ENCODE peak calls at places on chromosomes 13 and 19, in four cellular contexts. A is left lung, Q is stomach, C is cardiac muscle cell. R is an unnamed sample. For H3K4me1 and H3K36me3, the result is how much of the 10 kb centered on the place peaks cover.

GRCh38 chr13:32278456-32278855 is 36.7 kb downstream of the ZAR1L start:
- DNase-seq in A (no peak), Q (no peak), C (no peak), R (no peak)

GRCh38 chr19:4115050-4115817 is 8.7 kb downstream of the MAP2K2 start:
- DNase-seq in A (no peak), Q (peak), C (peak), R (peak)

GRCh38 chr13:25771208-25771607 is 280.6 kb downstream of the SHISA2 start:
- DNase-seq in A (no peak), Q (no peak), C (no peak), R (no peak)

GRCh38 chr13:93262729-93263128 is 36.1 kb downstream of the GPC6 start:
- DNase-seq in A (no peak), Q (no peak), C (no peak), R (no peak)

GRCh38 chr19:22332924-22333323 is 46.7 kb downstream of the ZNF729 start:
- DNase-seq in A (no peak), Q (no peak), C (no peak), R (no peak)

GRCh38 chr13:93249259-93249917 is 22.8 kb downstream of the GPC6 start:
- DNase-seq in A (no peak), Q (no peak), C (no peak), R (no peak)

GRCh38 chr13:99314640-99315176 is 7.5 kb upstream of the GPR183 start:
- DNase-seq in A (no peak), Q (no peak), C (no peak), R (no peak)

GRCh38 chr19:30070198-30070969 is 128.3 kb downstream of the URI1 start:
- DNase-seq in A (no peak), Q (peak), C (no peak), R (no peak)

GRCh38 chr13:113837554-113838355 is 26.1 kb downstream of the GAS6 start:
- DNase-seq in A (peak), Q (peak), C (peak), R (peak)

GRCh38 chr13:100854091-100854490 is 179.5 kb upstream of the TMTC4 start:
- DNase-seq in A (no peak), Q (no peak), C (peak), R (no peak)

GRCh38 chr13:91360246-91360751 is 12.8 kb downstream of the MIR17HG start:
- DNase-seq in A (no peak), Q (no peak), C (no peak), R (no peak)

DNA sequence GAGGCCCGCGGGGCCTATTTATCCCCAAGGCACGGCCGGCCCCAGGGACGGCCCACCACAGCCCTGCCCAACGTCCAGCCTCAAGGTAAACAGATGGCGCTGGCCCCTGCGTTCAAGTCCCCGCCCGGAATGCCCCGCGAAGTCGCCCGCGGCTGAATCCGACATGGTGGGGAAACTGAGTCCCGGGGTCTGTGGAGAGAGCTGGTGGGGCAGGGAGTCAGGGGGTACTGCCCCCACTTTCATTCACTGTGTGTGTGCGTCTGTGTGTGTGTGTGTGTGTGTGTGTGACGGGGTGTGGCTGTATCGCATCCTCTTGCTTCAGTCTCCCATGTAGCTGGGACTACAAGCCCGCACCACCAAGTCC is 192 bp upstream of the COMP start:
- DNase-seq in A (no peak), Q (no peak), C (no peak), R (no peak)
- H3K4me3 ChIP-seq in A (no peak), Q (no peak), C (no peak), R (no peak)

GRCh38 chr13:70884196-70884595 is 775.9 kb upstream of the KLHL1 start:
- DNase-seq in A (no peak), Q (no peak), C (no peak), R (no peak)
- H3K4me1 ChIP-seq in A (under half), Q (under half), C (under half), R (under half)

DNA sequence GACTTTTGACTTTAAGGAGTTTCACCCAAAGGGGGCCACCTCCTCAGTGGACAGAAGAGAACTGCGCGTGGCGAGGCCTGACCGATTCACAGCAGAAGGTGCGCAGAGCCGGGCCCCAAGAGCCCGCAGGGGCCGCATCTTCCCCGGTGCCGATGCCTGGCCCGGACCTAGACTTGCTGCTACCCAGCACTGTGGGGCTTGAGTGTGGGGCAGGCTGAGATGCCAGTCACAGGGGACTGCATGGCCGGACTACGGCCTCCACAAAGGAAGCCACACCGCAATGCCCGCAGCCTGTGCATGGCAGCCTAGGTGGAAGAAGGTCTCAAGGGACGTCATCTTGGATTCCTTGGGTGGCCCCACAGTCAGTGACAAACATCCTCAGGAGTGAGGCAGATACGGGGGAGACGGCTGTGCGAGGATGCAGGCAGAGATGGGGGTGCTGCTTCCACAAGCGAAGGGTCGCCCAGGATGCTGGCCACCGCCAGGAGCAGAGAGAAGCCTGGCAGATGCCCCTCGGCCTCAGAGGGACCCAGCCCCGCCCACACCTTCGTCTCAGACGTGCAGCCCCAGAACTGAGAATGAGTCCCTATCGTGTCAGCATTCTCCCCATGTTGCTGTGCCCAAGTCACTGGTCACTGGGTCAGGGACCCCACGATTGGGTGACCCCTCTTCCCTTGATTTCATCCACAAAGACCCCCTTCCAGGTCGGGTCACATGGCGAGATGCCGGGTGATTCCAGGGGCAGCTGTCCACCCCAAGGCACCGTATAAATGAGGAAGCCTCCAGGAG is 16.9 kb downstream of the MOB3A start:
- DNase-seq in A (no peak), Q (no peak), C (no peak), R (no peak)
- H3K36me3 ChIP-seq in A (half or more), Q (half or more), C (under half), R (under half)

GRCh38 chr19:14553939-14554243 is 18.0 kb downstream of the NDUFB7 start:
- DNase-seq in A (no peak), Q (no peak), C (no peak), R (no peak)

GRCh38 chr19:14555918-14556661 is 15.8 kb downstream of the NDUFB7 start:
- DNase-seq in A (no peak), Q (no peak), C (no peak), R (no peak)

GRCh38 chr19:14553042-14553938 is 18.6 kb downstream of the NDUFB7 start:
- DNase-seq in A (no peak), Q (no peak), C (no peak), R (no peak)

GRCh38 chr19:14556662-14557188 is 15.1 kb downstream of the NDUFB7 start:
- DNase-seq in A (peak), Q (peak), C (peak), R (peak)

DNA sequence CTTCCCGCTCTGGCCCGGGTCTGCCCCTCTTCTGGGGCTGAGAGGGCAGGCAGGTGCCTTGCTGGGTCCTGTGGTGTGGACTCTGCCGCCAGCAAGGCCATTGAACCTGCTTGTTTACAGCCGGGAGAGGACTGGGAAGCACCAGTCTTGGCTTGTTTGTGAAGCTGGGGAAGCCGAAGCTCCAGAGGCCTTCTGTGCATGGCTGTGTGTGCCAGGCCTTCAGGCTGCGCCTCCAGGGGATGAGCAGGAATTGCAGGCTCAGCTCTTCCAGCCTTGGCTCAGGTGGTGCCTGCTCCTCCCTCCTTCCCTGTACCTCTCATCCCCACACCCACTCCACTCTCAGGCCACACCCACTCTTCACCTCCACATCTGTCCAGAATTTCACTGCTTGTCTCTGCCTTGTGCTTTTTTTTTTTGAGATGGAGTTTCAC is 17.5 kb downstream of the NDUFB7 start:
- DNase-seq in A (no peak), Q (no peak), C (no peak), R (no peak)
- H3K4me3 ChIP-seq in A (no peak), Q (no peak), C (no peak), R (no peak)

DNA sequence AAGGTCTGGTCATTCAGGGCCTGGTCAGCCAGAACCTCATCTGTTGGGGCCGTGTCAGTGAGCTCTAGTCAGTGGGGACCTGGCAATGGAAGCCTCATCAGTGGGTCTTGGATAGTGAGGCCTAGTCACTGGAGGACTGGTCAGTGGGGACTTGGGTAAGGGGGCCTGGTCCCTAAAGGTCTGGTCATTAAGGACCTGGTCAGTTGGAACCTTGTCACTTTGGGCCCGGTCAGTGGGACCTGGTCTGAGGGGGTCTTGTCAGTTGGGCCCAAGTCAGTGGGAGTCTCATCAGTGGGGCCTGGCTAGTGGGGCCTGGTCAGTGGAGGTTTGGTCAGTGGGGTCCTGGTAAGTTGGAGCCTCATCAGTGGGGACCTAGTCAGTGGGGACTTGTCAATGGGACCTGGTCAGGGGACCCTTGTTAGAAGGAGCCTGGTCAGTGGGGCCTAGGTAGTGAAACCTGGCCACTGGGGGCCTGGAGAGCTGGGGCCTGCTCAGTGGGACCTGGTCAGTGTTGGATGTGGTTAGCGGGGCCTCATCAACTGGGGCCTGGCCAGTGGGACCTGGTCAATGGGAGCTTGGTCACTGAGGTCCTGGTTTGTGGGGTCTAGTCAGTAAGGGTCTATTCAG is 43.7 kb upstream of the TPM4 start:
- DNase-seq in A (no peak), Q (peak), C (no peak), R (no peak)
- H3K4me1 ChIP-seq in A (under half), Q (under half), C (under half), R (under half)

GRCh38 chr19:5788422-5788821 is 2.5 kb downstream of the DUS3L start:
- DNase-seq in A (no peak), Q (no peak), C (no peak), R (no peak)
- H3K36me3 ChIP-seq in A (half or more), Q (half or more), C (under half), R (half or more)

DNA sequence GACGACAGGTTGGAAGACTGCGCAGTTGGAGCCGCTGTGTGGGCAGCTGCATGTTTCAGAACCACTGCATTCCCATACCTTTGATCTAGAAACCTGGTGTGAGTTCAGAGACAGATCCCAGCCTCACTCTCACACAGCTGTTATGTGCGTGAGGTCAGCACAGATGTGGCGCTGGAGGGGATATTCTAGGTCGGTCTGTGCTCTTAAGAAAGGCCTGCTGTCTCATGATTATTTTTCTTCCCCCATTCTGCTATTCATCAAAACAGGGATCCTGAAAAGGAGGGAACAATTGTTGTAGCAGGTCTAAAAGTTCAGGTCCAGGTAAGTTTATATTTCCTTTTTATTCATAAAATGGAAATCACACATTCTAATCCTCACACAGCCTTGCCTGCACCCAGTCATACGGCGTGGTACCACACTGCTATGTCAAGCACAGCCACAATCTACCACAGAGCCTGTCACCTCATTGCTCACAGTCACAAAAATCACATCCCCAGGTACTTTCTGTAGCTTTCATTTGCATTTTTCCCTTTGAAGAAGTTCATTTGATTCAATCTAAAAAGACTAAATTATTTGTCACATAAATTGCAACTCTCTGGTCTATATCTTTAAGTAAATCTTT is 846 bp downstream of the ZNF546 start:
- DNase-seq in A (no peak), Q (no peak), C (no peak), R (no peak)
- H3K4me3 ChIP-seq in A (peak), Q (peak), C (peak), R (peak)

DNA sequence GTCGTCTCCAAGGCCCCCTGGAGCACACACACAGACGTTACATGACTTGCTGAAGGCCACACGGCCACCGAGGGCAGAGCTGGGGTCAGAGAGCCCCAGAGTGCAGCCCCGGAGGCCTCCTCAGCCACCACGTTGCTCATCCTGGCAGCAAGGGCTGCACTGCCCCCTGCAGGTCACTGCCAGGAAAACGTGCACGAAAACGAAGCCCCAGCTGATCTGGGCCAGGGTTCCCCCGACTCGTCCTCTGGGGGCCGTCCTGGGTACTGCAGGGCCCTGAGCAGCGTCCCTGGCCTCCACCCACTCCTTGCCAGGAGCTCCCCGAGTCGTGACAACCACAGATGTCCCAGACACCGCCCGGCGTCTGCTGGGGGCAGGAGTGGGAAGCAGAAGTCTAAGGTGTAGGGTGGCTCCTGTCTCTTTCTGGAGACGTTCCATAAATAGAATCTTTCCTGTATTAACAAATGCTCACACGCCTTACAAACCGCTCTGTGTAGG is 3.4 kb downstream of the TPGS1 start:
- DNase-seq in A (peak), Q (peak), C (peak), R (peak)
- H3K4me1 ChIP-seq in A (under half), Q (under half), C (under half), R (under half)

DNA sequence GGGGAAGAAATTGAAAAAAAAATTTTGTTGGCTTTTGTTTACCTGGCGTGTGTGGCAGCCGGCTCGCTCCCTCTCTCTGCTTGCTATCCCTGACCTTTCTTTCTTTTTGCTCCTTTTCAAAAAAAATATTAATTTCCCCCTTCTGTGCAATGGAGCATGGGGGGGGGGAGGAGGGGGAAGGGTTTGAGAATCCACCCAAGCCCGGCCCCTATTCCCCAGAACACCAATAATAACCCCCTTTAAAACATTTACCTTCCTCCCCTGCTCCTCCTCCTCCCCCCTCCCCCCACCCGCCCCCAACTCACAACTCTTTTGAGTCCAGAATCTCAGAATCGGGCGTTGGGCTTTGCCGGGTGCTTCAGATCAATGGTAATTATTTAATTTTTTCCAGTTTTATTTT is 28.4 kb downstream of the NFIX start:
- DNase-seq in A (no peak), Q (no peak), C (no peak), R (no peak)
- H3K36me3 ChIP-seq in A (under half), Q (under half), C (under half), R (under half)

R was measured in heart right ventricle.